ENCODE peak calls at places on chromosomes 11 and 22, in six cellular contexts. W, Z, C, Y, Q and F are unnamed samples.

GRCh38 chr22:20423636-20424511 is 13.8 kb downstream of the SCARF2 start:
- DNase-seq in W (no peak), Z (no peak), C (peak), Y (peak), Q (no peak), F (no peak)

GRCh38 chr11:85627332-85627997 is at the start of gene DLG2:
- DNase-seq in W (peak), Z (no peak), C (no peak), Y (no peak), Q (no peak), F (no peak)

GRCh38 chr11:62242021-62242420 is at the start of gene SCGB1D2:
- DNase-seq in W (no peak), Z (no peak), C (peak), Y (peak), Q (no peak), F (no peak)

GRCh38 chr11:75347781-75348613 is 3.5 kb downstream of the ARRB1 start:
- DNase-seq in W (peak), Z (peak), C (peak), Y (peak), Q (no peak), F (no peak)

GRCh38 chr22:38240734-38241252 is 32.0 kb downstream of the TMEM184B start:
- DNase-seq in W (peak), Z (peak), C (no peak), Y (peak), Q (no peak), F (no peak)

GRCh38 chr11:101582242-101583052 is 1.4 kb downstream of the TRPC6 start:
- DNase-seq in W (no peak), Z (no peak), C (no peak), Y (peak), Q (no peak), F (no peak)

GRCh38 chr22:26529345-26529744 is 17.1 kb upstream of the TFIP11 start:
- DNase-seq in W (peak), Z (no peak), C (no peak), Y (no peak), Q (no peak), F (no peak)

GRCh38 chr11:128848815-128849455 is 18.2 kb downstream of the KCNJ1 start:
- DNase-seq in W (no peak), Z (no peak), C (peak), Y (peak), Q (peak), F (no peak)

GRCh38 chr11:35418847-35419712 is at the start of gene SLC1A2:
- DNase-seq in W (no peak), Z (no peak), C (peak), Y (peak), Q (no peak), F (no peak)

GRCh38 chr11:8832571-8833260 is 78.3 kb upstream of the AKIP1 start:
- DNase-seq in W (peak), Z (peak), C (no peak), Y (peak), Q (no peak), F (peak)

GRCh38 chr22:35099883-35100282 is 33.9 kb downstream of the ISX start:
- DNase-seq in W (no peak), Z (no peak), C (no peak), Y (no peak), Q (no peak), F (no peak)

GRCh38 chr11:59918987-59919589 is 19.1 kb upstream of the OOSP1 start:
- DNase-seq in W (no peak), Z (peak), C (no peak), Y (no peak), Q (no peak), F (peak)

GRCh38 chr11:95157824-95158223 is 68.2 kb downstream of the ENDOD1 start:
- DNase-seq in W (no peak), Z (no peak), C (no peak), Y (no peak), Q (no peak), F (no peak)

GRCh38 chr11:12803086-12803826 is 129.0 kb downstream of the TEAD1 start:
- DNase-seq in W (no peak), Z (no peak), C (no peak), Y (peak), Q (no peak), F (no peak)

GRCh38 chr11:86574493-86575207 is 97.8 kb downstream of the ME3 start:
- DNase-seq in W (no peak), Z (peak), C (no peak), Y (no peak), Q (no peak), F (no peak)

GRCh38 chr11:119189393-119189792 is 4.1 kb downstream of the NHERF4 start:
- DNase-seq in W (no peak), Z (no peak), C (no peak), Y (no peak), Q (no peak), F (no peak)